ENCODE peak calls at places on chromosome 1, in six cellular contexts. X is neural progenitor cell, B is Panc1, V is tibial nerve, I is IMR-90, O is HFF-Myc. Q is an unnamed sample.

GRCh38 chr1:8394456-8395321 is 76.8 kb downstream of the SLC45A1 start:
- DNase-seq in I (peak), V (no peak), O (peak), B (peak), X (no peak), Q (no peak)

GRCh38 chr1:94741510-94741909 is 78.6 kb upstream of the SLC44A3 start:
- DNase-seq in V (no peak), X (no peak), B (no peak), O (no peak), I (no peak), Q (no peak)

GRCh38 chr1:209583408-209583807 is at the start of gene CAMK1G:
- DNase-seq in I (peak), O (no peak), B (no peak), V (no peak), X (peak), Q (no peak)

GRCh38 chr1:16119504-16119903 is 36.4 kb downstream of the EPHA2 start:
- DNase-seq in X (no peak), O (no peak), I (no peak), B (no peak), V (no peak), Q (no peak)

GRCh38 chr1:228150458-228151169 is 884 bp downstream of the GJC2 start:
- DNase-seq in B (no peak), I (peak), X (no peak), O (no peak), V (peak), Q (peak)

GRCh38 chr1:31712041-31712440 is 8.2 kb upstream of the COL16A1 start:
- DNase-seq in I (peak), O (no peak), B (no peak), X (no peak), V (no peak), Q (no peak)

GRCh38 chr1:24418898-24419628 is 3.5 kb downstream of the NIPAL3 start:
- DNase-seq in V (no peak), O (no peak), B (no peak), X (no peak), I (peak), Q (no peak)

GRCh38 chr1:58881471-58881994 is 97.7 kb upstream of the JUN start:
- DNase-seq in X (no peak), O (no peak), V (peak), I (peak), B (no peak), Q (no peak)

GRCh38 chr1:53073899-53074311 is 11.9 kb downstream of the PODN start:
- DNase-seq in O (no peak), I (no peak), V (peak), X (no peak), B (no peak), Q (peak)

GRCh38 chr1:65435987-65436386 is 15.5 kb downstream of the LEPR start:
- DNase-seq in B (no peak), I (peak), X (no peak), O (no peak), V (no peak), Q (no peak)

GRCh38 chr1:234216116-234216703 is 157.0 kb upstream of the COA6 start:
- DNase-seq in X (no peak), B (no peak), V (no peak), I (no peak), O (no peak), Q (no peak)

GRCh38 chr1:165815725-165816124 is 11.7 kb upstream of the UCK2 start:
- DNase-seq in X (no peak), I (peak), B (no peak), V (no peak), O (no peak), Q (no peak)

GRCh38 chr1:59384443-59384842 is 87.5 kb downstream of the FGGY start:
- DNase-seq in O (no peak), B (no peak), X (no peak), V (no peak), I (no peak), Q (no peak)

GRCh38 chr1:33893147-33893830 is 29.4 kb downstream of the HMGB4 start:
- DNase-seq in B (no peak), X (peak), O (no peak), V (no peak), I (peak), Q (no peak)

GRCh38 chr1:15820478-15820877 is 13.0 kb upstream of the UQCRHL start:
- DNase-seq in O (no peak), I (peak), V (no peak), X (no peak), B (no peak), Q (no peak)

GRCh38 chr1:180540697-180541594 is 17.8 kb upstream of the OVAAL start:
- DNase-seq in I (peak), O (no peak), B (no peak), V (no peak), X (no peak), Q (no peak)

GRCh38 chr1:16719571-16720402 is 20.5 kb upstream of the RNU1-4 start:
- DNase-seq in X (no peak), I (no peak), O (no peak), B (no peak), V (no peak), Q (no peak)

GRCh38 chr1:94019327-94019726 is 101.6 kb downstream of the ABCA4 start:
- DNase-seq in B (no peak), I (no peak), V (no peak), X (no peak), O (no peak), Q (no peak)

GRCh38 chr1:42081475-42081874 is 71.7 kb upstream of the GUCA2B start:
- DNase-seq in I (no peak), X (no peak), B (no peak), V (no peak), O (no peak), Q (no peak)

GRCh38 chr1:215076312-215076711 is 6.2 kb upstream of the KCNK2 start:
- DNase-seq in I (peak), X (peak), O (peak), V (no peak), B (no peak), Q (no peak)
- TF ChIP-seq CTCF in I (peak), X (peak), O (peak), V (no peak), B (peak), Q (no peak)

GRCh38 chr1:204177133-204177532 is 11.0 kb upstream of the REN start:
- DNase-seq in O (no peak), V (no peak), X (no peak), I (peak), B (no peak), Q (no peak)
- TF ChIP-seq CTCF in O (no peak), V (no peak), X (no peak), I (no peak), B (no peak), Q (no peak)

DNA sequence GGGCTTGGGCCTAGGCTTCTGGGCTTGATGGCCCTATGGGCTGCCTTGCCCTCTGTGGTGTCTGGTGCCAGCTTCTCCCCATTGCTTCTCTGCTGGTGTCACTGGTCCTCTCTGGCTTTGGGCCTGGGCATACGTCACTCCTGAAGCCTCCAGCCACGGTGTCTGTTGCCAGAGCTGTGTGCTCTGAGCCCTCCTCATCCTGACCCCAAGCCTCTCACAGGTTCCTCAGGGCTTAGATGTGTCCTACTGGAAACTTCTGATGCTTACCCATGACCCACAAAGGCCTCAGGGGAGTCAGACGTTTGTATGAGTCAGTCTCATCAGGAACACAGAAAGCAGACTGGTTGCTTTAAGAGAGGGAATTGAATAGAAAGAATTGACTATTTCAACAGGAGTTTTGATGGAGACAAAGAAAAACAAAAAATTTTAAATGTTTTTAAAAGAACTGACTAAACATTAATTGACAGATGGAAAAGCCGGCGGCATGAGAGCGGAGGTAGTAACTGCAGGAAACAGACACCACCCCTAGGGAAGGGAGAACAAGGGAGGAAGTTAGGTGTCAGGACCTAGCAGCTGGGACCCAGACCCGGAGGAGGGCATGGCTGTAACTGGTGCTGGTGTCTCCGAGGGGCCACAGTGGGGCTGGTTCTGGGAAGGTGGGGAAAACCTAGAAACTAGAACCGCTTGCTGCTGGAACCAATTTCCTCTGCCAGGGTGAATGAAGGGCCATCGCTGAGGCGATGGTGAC is 39.9 kb upstream of the CITED4 start:
- DNase-seq in I (peak), O (no peak), B (no peak), X (no peak), V (peak), Q (no peak)
- TF ChIP-seq CTCF in I (no peak), O (no peak), B (no peak), X (no peak), V (no peak), Q (no peak)

GRCh38 chr1:2210786-2211185 is 16.2 kb upstream of the FAAP20 start:
- DNase-seq in V (no peak), B (no peak), I (no peak), O (no peak), X (peak), Q (no peak)

GRCh38 chr1:2213576-2214505 is 14.3 kb upstream of the SKI start:
- DNase-seq in I (peak), B (no peak), V (peak), X (no peak), O (no peak), Q (no peak)

GRCh38 chr1:2212167-2212541 is 16.0 kb upstream of the SKI start:
- DNase-seq in I (peak), B (no peak), X (peak), O (no peak), V (no peak), Q (no peak)

GRCh38 chr1:2214541-2215241 is 13.4 kb upstream of the SKI start:
- DNase-seq in I (no peak), O (no peak), X (no peak), V (no peak), B (no peak), Q (no peak)

GRCh38 chr1:2212542-2213491 is 15.3 kb upstream of the SKI start:
- DNase-seq in V (peak), O (peak), B (no peak), X (peak), I (peak), Q (peak)
- TF ChIP-seq CTCF in V (no peak), O (peak), B (no peak), X (no peak), I (peak), Q (no peak)

Q was measured in omental fat pad.